ENCODE peak calls at places on chromosomes 12 and 14, in six cellular contexts. One of them, this sample, is unnamed.

GRCh38 chr12:113388351-113388750 is 15.3 kb downstream of the SDS start:
- DNase-seq in CD4-positive, alpha-beta T cell: no peak
- DNase-seq in AG04449: no peak
- DNase-seq in activated CD8-positive, alpha-beta memory T cell treated with anti-CD3 and anti-CD28 coated beads, Interleukin-2, amount 50 U/mL, for 4 hours: no peak
- DNase-seq in glutamatergic neuron: no peak
- DNase-seq in activated CD4-positive, alpha-beta T cell treated with anti-CD3 and anti-CD28 coated beads, Interleukin-2, amount 50 U/mL, for 1 hour: no peak
- DNase-seq in this sample: no peak

GRCh38 chr14:51039285-51039684 is 55.6 kb downstream of the TRIM9 start:
- DNase-seq in CD4-positive, alpha-beta T cell: no peak
- DNase-seq in AG04449: no peak
- DNase-seq in activated CD8-positive, alpha-beta memory T cell treated with anti-CD3 and anti-CD28 coated beads, Interleukin-2, amount 50 U/mL, for 4 hours: no peak
- DNase-seq in glutamatergic neuron: no peak
- DNase-seq in activated CD4-positive, alpha-beta T cell treated with anti-CD3 and anti-CD28 coated beads, Interleukin-2, amount 50 U/mL, for 1 hour: no peak
- DNase-seq in this sample: no peak

GRCh38 chr12:26614217-26614616 is 218.8 kb downstream of the ITPR2 start:
- DNase-seq in CD4-positive, alpha-beta T cell: no peak
- DNase-seq in AG04449: no peak
- DNase-seq in activated CD8-positive, alpha-beta memory T cell treated with anti-CD3 and anti-CD28 coated beads, Interleukin-2, amount 50 U/mL, for 4 hours: no peak
- DNase-seq in glutamatergic neuron: peak
- DNase-seq in activated CD4-positive, alpha-beta T cell treated with anti-CD3 and anti-CD28 coated beads, Interleukin-2, amount 50 U/mL, for 1 hour: no peak
- DNase-seq in this sample: peak

GRCh38 chr12:123064885-123065619 is 84.6 kb downstream of the ARL6IP4 start:
- DNase-seq in CD4-positive, alpha-beta T cell: no peak
- DNase-seq in AG04449: no peak
- DNase-seq in activated CD8-positive, alpha-beta memory T cell treated with anti-CD3 and anti-CD28 coated beads, Interleukin-2, amount 50 U/mL, for 4 hours: no peak
- DNase-seq in glutamatergic neuron: no peak
- DNase-seq in activated CD4-positive, alpha-beta T cell treated with anti-CD3 and anti-CD28 coated beads, Interleukin-2, amount 50 U/mL, for 1 hour: no peak
- DNase-seq in this sample: no peak

GRCh38 chr12:1131811-1132224 is 140.8 kb downstream of the ERC1 start:
- DNase-seq in CD4-positive, alpha-beta T cell: no peak
- DNase-seq in AG04449: no peak
- DNase-seq in activated CD8-positive, alpha-beta memory T cell treated with anti-CD3 and anti-CD28 coated beads, Interleukin-2, amount 50 U/mL, for 4 hours: no peak
- DNase-seq in glutamatergic neuron: no peak
- DNase-seq in activated CD4-positive, alpha-beta T cell treated with anti-CD3 and anti-CD28 coated beads, Interleukin-2, amount 50 U/mL, for 1 hour: no peak
- DNase-seq in this sample: no peak

GRCh38 chr12:39116877-39117276 is 211.5 kb upstream of the CPNE8 start:
- DNase-seq in CD4-positive, alpha-beta T cell: no peak
- DNase-seq in AG04449: no peak
- DNase-seq in activated CD8-positive, alpha-beta memory T cell treated with anti-CD3 and anti-CD28 coated beads, Interleukin-2, amount 50 U/mL, for 4 hours: no peak
- DNase-seq in glutamatergic neuron: no peak
- DNase-seq in activated CD4-positive, alpha-beta T cell treated with anti-CD3 and anti-CD28 coated beads, Interleukin-2, amount 50 U/mL, for 1 hour: no peak
- DNase-seq in this sample: no peak

GRCh38 chr14:22105643-22106042 is 432.0 kb upstream of the OR4E1 start:
- DNase-seq in CD4-positive, alpha-beta T cell: no peak
- DNase-seq in AG04449: no peak
- DNase-seq in activated CD8-positive, alpha-beta memory T cell treated with anti-CD3 and anti-CD28 coated beads, Interleukin-2, amount 50 U/mL, for 4 hours: no peak
- DNase-seq in glutamatergic neuron: no peak
- DNase-seq in activated CD4-positive, alpha-beta T cell treated with anti-CD3 and anti-CD28 coated beads, Interleukin-2, amount 50 U/mL, for 1 hour: no peak
- DNase-seq in this sample: no peak

GRCh38 chr12:31518680-31519227 is 72.2 kb downstream of the DENND5B start:
- DNase-seq in CD4-positive, alpha-beta T cell: no peak
- DNase-seq in AG04449: peak
- DNase-seq in activated CD8-positive, alpha-beta memory T cell treated with anti-CD3 and anti-CD28 coated beads, Interleukin-2, amount 50 U/mL, for 4 hours: no peak
- DNase-seq in glutamatergic neuron: no peak
- DNase-seq in activated CD4-positive, alpha-beta T cell treated with anti-CD3 and anti-CD28 coated beads, Interleukin-2, amount 50 U/mL, for 1 hour: no peak
- DNase-seq in this sample: peak

GRCh38 chr12:52171950-52172512 is 19.8 kb downstream of the KRT80 start:
- DNase-seq in CD4-positive, alpha-beta T cell: no peak
- DNase-seq in AG04449: no peak
- DNase-seq in activated CD8-positive, alpha-beta memory T cell treated with anti-CD3 and anti-CD28 coated beads, Interleukin-2, amount 50 U/mL, for 4 hours: no peak
- DNase-seq in glutamatergic neuron: peak
- DNase-seq in activated CD4-positive, alpha-beta T cell treated with anti-CD3 and anti-CD28 coated beads, Interleukin-2, amount 50 U/mL, for 1 hour: no peak
- DNase-seq in this sample: peak

GRCh38 chr14:90060965-90061848 is 587 bp upstream of the KCNK13 start:
- DNase-seq in CD4-positive, alpha-beta T cell: no peak
- DNase-seq in AG04449: no peak
- DNase-seq in activated CD8-positive, alpha-beta memory T cell treated with anti-CD3 and anti-CD28 coated beads, Interleukin-2, amount 50 U/mL, for 4 hours: no peak
- DNase-seq in glutamatergic neuron: peak
- DNase-seq in activated CD4-positive, alpha-beta T cell treated with anti-CD3 and anti-CD28 coated beads, Interleukin-2, amount 50 U/mL, for 1 hour: no peak
- DNase-seq in this sample: peak

GRCh38 chr12:5809586-5809985 is 135.5 kb downstream of the ANO2 start:
- DNase-seq in CD4-positive, alpha-beta T cell: no peak
- DNase-seq in AG04449: no peak
- DNase-seq in activated CD8-positive, alpha-beta memory T cell treated with anti-CD3 and anti-CD28 coated beads, Interleukin-2, amount 50 U/mL, for 4 hours: no peak
- DNase-seq in glutamatergic neuron: no peak
- DNase-seq in activated CD4-positive, alpha-beta T cell treated with anti-CD3 and anti-CD28 coated beads, Interleukin-2, amount 50 U/mL, for 1 hour: no peak
- DNase-seq in this sample: peak

GRCh38 chr14:61491224-61491623 is 169.8 kb downstream of the PRKCH start:
- DNase-seq in CD4-positive, alpha-beta T cell: no peak
- DNase-seq in AG04449: no peak
- DNase-seq in activated CD8-positive, alpha-beta memory T cell treated with anti-CD3 and anti-CD28 coated beads, Interleukin-2, amount 50 U/mL, for 4 hours: no peak
- DNase-seq in glutamatergic neuron: no peak
- DNase-seq in activated CD4-positive, alpha-beta T cell treated with anti-CD3 and anti-CD28 coated beads, Interleukin-2, amount 50 U/mL, for 1 hour: no peak
- DNase-seq in this sample: no peak

GRCh38 chr12:122928891-122929538 is 33.1 kb upstream of the VPS37B start:
- DNase-seq in CD4-positive, alpha-beta T cell: no peak
- DNase-seq in AG04449: no peak
- DNase-seq in activated CD8-positive, alpha-beta memory T cell treated with anti-CD3 and anti-CD28 coated beads, Interleukin-2, amount 50 U/mL, for 4 hours: no peak
- DNase-seq in glutamatergic neuron: no peak
- DNase-seq in activated CD4-positive, alpha-beta T cell treated with anti-CD3 and anti-CD28 coated beads, Interleukin-2, amount 50 U/mL, for 1 hour: no peak
- DNase-seq in this sample: no peak

GRCh38 chr14:81449114-81449513 is 49.0 kb upstream of the STON2 start:
- DNase-seq in CD4-positive, alpha-beta T cell: no peak
- DNase-seq in AG04449: no peak
- DNase-seq in activated CD8-positive, alpha-beta memory T cell treated with anti-CD3 and anti-CD28 coated beads, Interleukin-2, amount 50 U/mL, for 4 hours: no peak
- DNase-seq in glutamatergic neuron: no peak
- DNase-seq in activated CD4-positive, alpha-beta T cell treated with anti-CD3 and anti-CD28 coated beads, Interleukin-2, amount 50 U/mL, for 1 hour: no peak
- DNase-seq in this sample: no peak

GRCh38 chr12:132501189-132501940 is 11.4 kb downstream of the FBRSL1 start:
- DNase-seq in CD4-positive, alpha-beta T cell: no peak
- DNase-seq in AG04449: no peak
- DNase-seq in activated CD8-positive, alpha-beta memory T cell treated with anti-CD3 and anti-CD28 coated beads, Interleukin-2, amount 50 U/mL, for 4 hours: no peak
- DNase-seq in glutamatergic neuron: no peak
- DNase-seq in activated CD4-positive, alpha-beta T cell treated with anti-CD3 and anti-CD28 coated beads, Interleukin-2, amount 50 U/mL, for 1 hour: no peak
- DNase-seq in this sample: no peak

GRCh38 chr14:24438198-24439095 is 4.1 kb downstream of the SDR39U1 start:
- DNase-seq in CD4-positive, alpha-beta T cell: no peak
- DNase-seq in AG04449: no peak
- DNase-seq in activated CD8-positive, alpha-beta memory T cell treated with anti-CD3 and anti-CD28 coated beads, Interleukin-2, amount 50 U/mL, for 4 hours: no peak
- DNase-seq in glutamatergic neuron: no peak
- DNase-seq in activated CD4-positive, alpha-beta T cell treated with anti-CD3 and anti-CD28 coated beads, Interleukin-2, amount 50 U/mL, for 1 hour: no peak
- DNase-seq in this sample: no peak

GRCh38 chr12:54390176-54390667 is 5.7 kb upstream of the ZNF385A start:
- DNase-seq in CD4-positive, alpha-beta T cell: no peak
- DNase-seq in AG04449: no peak
- DNase-seq in activated CD8-positive, alpha-beta memory T cell treated with anti-CD3 and anti-CD28 coated beads, Interleukin-2, amount 50 U/mL, for 4 hours: no peak
- DNase-seq in glutamatergic neuron: no peak
- DNase-seq in activated CD4-positive, alpha-beta T cell treated with anti-CD3 and anti-CD28 coated beads, Interleukin-2, amount 50 U/mL, for 1 hour: no peak
- DNase-seq in this sample: no peak

GRCh38 chr12:105522166-105522825 is 191.8 kb downstream of the C12orf75 start:
- DNase-seq in CD4-positive, alpha-beta T cell: no peak
- DNase-seq in AG04449: peak
- DNase-seq in activated CD8-positive, alpha-beta memory T cell treated with anti-CD3 and anti-CD28 coated beads, Interleukin-2, amount 50 U/mL, for 4 hours: no peak
- DNase-seq in glutamatergic neuron: no peak
- DNase-seq in activated CD4-positive, alpha-beta T cell treated with anti-CD3 and anti-CD28 coated beads, Interleukin-2, amount 50 U/mL, for 1 hour: no peak
- DNase-seq in this sample: peak

GRCh38 chr12:95248604-95249355 is 31.2 kb downstream of the VEZT start:
- DNase-seq in CD4-positive, alpha-beta T cell: no peak
- DNase-seq in AG04449: no peak
- DNase-seq in activated CD8-positive, alpha-beta memory T cell treated with anti-CD3 and anti-CD28 coated beads, Interleukin-2, amount 50 U/mL, for 4 hours: no peak
- DNase-seq in glutamatergic neuron: no peak
- DNase-seq in activated CD4-positive, alpha-beta T cell treated with anti-CD3 and anti-CD28 coated beads, Interleukin-2, amount 50 U/mL, for 1 hour: no peak
- DNase-seq in this sample: no peak

GRCh38 chr12:111034911-111035577 is 114.7 kb upstream of the MYL2 start:
- DNase-seq in CD4-positive, alpha-beta T cell: no peak
- DNase-seq in AG04449: no peak
- DNase-seq in activated CD8-positive, alpha-beta memory T cell treated with anti-CD3 and anti-CD28 coated beads, Interleukin-2, amount 50 U/mL, for 4 hours: no peak
- DNase-seq in glutamatergic neuron: peak
- DNase-seq in activated CD4-positive, alpha-beta T cell treated with anti-CD3 and anti-CD28 coated beads, Interleukin-2, amount 50 U/mL, for 1 hour: no peak
- DNase-seq in this sample: peak

GRCh38 chr14:75422169-75422568 is 5.7 kb upstream of the JDP2 start:
- DNase-seq in CD4-positive, alpha-beta T cell: no peak
- DNase-seq in AG04449: no peak
- DNase-seq in activated CD8-positive, alpha-beta memory T cell treated with anti-CD3 and anti-CD28 coated beads, Interleukin-2, amount 50 U/mL, for 4 hours: no peak
- DNase-seq in glutamatergic neuron: no peak
- DNase-seq in activated CD4-positive, alpha-beta T cell treated with anti-CD3 and anti-CD28 coated beads, Interleukin-2, amount 50 U/mL, for 1 hour: no peak
- DNase-seq in this sample: peak

GRCh38 chr14:69637503-69638030 is 26.2 kb downstream of the SUSD6 start:
- DNase-seq in CD4-positive, alpha-beta T cell: no peak
- DNase-seq in AG04449: no peak
- DNase-seq in activated CD8-positive, alpha-beta memory T cell treated with anti-CD3 and anti-CD28 coated beads, Interleukin-2, amount 50 U/mL, for 4 hours: no peak
- DNase-seq in glutamatergic neuron: peak
- DNase-seq in activated CD4-positive, alpha-beta T cell treated with anti-CD3 and anti-CD28 coated beads, Interleukin-2, amount 50 U/mL, for 1 hour: no peak
- DNase-seq in this sample: no peak